ENCODE peak calls at places on chromosomes 2 and 18, in five cellular contexts. J, Y, X, A and O are unnamed samples.

GRCh38 chr2:234334146-234334545 is 162.7 kb downstream of the ARL4C start:
- DNase-seq in J (no peak), Y (no peak), X (no peak), A (peak), O (no peak)

GRCh38 chr2:113755690-113756063 is 765 bp downstream of the SLC35F5 start:
- DNase-seq in J (no peak), Y (no peak), X (no peak), A (no peak), O (no peak)

GRCh38 chr2:238890806-238891666 is 43.2 kb downstream of the TWIST2 start:
- DNase-seq in J (no peak), Y (no peak), X (no peak), A (no peak), O (no peak)

GRCh38 chr2:173772205-173772604 is 193.0 kb downstream of the SP3 start:
- DNase-seq in J (no peak), Y (no peak), X (no peak), A (no peak), O (no peak)

GRCh38 chr2:68877079-68877772 is 6.0 kb upstream of the BMP10 start:
- DNase-seq in J (peak), Y (peak), X (peak), A (no peak), O (no peak)

GRCh38 chr18:49625021-49625691 is 63.3 kb downstream of the LIPG start:
- DNase-seq in J (no peak), Y (no peak), X (no peak), A (no peak), O (no peak)

GRCh38 chr2:230496891-230497290 is 80.9 kb downstream of the SP100 start:
- DNase-seq in J (no peak), Y (no peak), X (no peak), A (no peak), O (no peak)

GRCh38 chr2:68762112-68762511 is 27.5 kb downstream of the ARHGAP25 start:
- DNase-seq in J (no peak), Y (no peak), X (no peak), A (no peak), O (no peak)

GRCh38 chr2:192960945-192961344 is 766.2 kb upstream of the TMEFF2 start:
- DNase-seq in J (no peak), Y (no peak), X (no peak), A (no peak), O (no peak)

GRCh38 chr2:207133862-207134519 is 31.8 kb downstream of the KLF7 start:
- DNase-seq in J (peak), Y (no peak), X (peak), A (peak), O (no peak)

GRCh38 chr2:204454672-204455380 is 90.4 kb upstream of the PARD3B start:
- DNase-seq in J (no peak), Y (no peak), X (no peak), A (no peak), O (no peak)

GRCh38 chr18:44693030-44693784 is 12.5 kb downstream of the SETBP1 start:
- DNase-seq in J (no peak), Y (no peak), X (no peak), A (peak), O (no peak)

GRCh38 chr18:46502444-46502843 is 154.6 kb downstream of the LOXHD1 start:
- DNase-seq in J (no peak), Y (no peak), X (no peak), A (no peak), O (no peak)

GRCh38 chr18:36895606-36896005 is 66.7 kb downstream of the KIAA1328 start:
- DNase-seq in J (no peak), Y (no peak), X (no peak), A (no peak), O (no peak)

GRCh38 chr2:3806730-3807129 is 103.4 kb downstream of the DCDC2C start:
- DNase-seq in J (no peak), Y (no peak), X (no peak), A (no peak), O (no peak)

GRCh38 chr2:62216616-62217015 is 20.7 kb downstream of the B3GNT2 start:
- DNase-seq in J (no peak), Y (no peak), X (peak), A (peak), O (no peak)

GRCh38 chr2:237057893-237058300 is 27.8 kb upstream of the COPS8 start:
- DNase-seq in J (no peak), Y (no peak), X (no peak), A (no peak), O (no peak)

GRCh38 chr18:22643731-22644130 is 226.0 kb upstream of the CTAGE1 start:
- DNase-seq in J (no peak), Y (no peak), X (no peak), A (no peak), O (no peak)

GRCh38 chr2:54456526-54457325 is 599 bp downstream of the SPTBN1 start:
- DNase-seq in J (peak), Y (no peak), X (peak), A (no peak), O (no peak)

GRCh38 chr18:35178260-35178659 is 62.6 kb upstream of the ZNF397 start:
- DNase-seq in J (no peak), Y (no peak), X (no peak), A (peak), O (no peak)

GRCh38 chr2:201918981-201919380 is 112.6 kb downstream of the CDK15 start:
- DNase-seq in J (no peak), Y (no peak), X (no peak), A (no peak), O (no peak)

GRCh38 chr2:31539505-31539904 is 41.2 kb downstream of the SRD5A2 start:
- DNase-seq in J (no peak), Y (no peak), X (no peak), A (no peak), O (no peak)

GRCh38 chr2:206004004-206004693 is 81.8 kb downstream of the INO80D start:
- DNase-seq in J (no peak), Y (no peak), X (no peak), A (no peak), O (no peak)

GRCh38 chr2:159484537-159484936 is 131.8 kb downstream of the BAZ2B start:
- DNase-seq in J (no peak), Y (no peak), X (no peak), A (no peak), O (no peak)

GRCh38 chr2:121059651-121060649 is 225.1 kb downstream of the TFCP2L1 start:
- DNase-seq in J (no peak), Y (no peak), X (no peak), A (no peak), O (no peak)

GRCh38 chr2:128644156-128644555 is 325.5 kb upstream of the HS6ST1 start:
- DNase-seq in J (no peak), Y (peak), X (no peak), A (no peak), O (no peak)

GRCh38 chr2:134431837-134432437 is 178.1 kb downstream of the MGAT5 start:
- DNase-seq in J (no peak), Y (no peak), X (no peak), A (no peak), O (no peak)

DNA sequence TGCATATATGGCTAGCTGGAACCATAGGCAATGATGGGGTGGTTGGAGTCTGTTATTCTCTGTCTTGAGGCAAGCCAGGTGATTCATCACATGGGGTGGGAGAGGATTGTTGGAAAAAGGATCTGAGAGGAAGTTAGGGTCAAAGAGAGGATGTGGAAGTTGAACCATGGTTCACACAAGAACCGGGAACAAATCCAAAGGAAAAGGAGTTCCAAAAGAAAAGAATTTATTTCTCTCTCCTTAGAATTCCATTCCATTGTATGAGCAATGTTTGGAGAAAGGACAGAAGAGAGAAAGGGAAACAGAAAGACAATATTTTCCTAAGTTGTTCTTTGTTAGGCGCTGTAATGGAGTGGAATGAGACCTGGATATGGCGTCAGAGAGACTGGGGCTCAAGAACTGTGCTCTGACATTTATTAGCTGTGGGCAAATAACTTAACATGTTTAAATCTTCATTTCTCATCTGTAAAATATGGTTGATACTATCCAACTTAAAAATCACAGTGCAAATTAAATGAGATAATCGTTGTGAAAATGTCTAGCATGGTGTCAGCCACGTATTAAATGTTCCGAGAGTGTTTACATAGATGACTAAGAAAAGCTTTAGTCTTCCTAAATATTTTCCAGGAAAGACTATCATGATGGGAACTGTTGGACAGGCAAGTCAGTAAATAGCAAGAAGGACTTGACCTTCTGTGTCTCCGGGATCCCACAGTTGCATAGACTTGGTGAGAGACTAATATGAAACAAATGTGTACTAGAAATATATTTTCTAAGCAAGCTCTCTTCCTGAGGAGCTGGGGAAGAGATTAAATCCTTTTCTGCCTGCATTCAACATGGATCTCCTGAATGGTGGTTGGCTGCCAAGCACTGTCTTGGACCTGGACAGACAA is 71.4 kb downstream of the TRIB2 start:
- DNase-seq in J (peak), Y (no peak), X (peak), A (no peak), O (no peak)
- H3K4me3 ChIP-seq in J (no peak), Y (no peak), X (peak), A (no peak), O (no peak)

GRCh38 chr2:27211241-27211942 is 449 bp upstream of the ATRAID start:
- DNase-seq in J (no peak), Y (peak), X (no peak), A (no peak), O (no peak)

GRCh38 chr2:27209621-27210401 is 2.0 kb upstream of the ATRAID start:
- DNase-seq in J (no peak), Y (no peak), X (no peak), A (no peak), O (no peak)

GRCh38 chr2:27205206-27205605 is 6.6 kb upstream of the ATRAID start:
- DNase-seq in J (no peak), Y (no peak), X (no peak), A (no peak), O (no peak)

GRCh38 chr2:27206346-27206745 is 5.5 kb upstream of the ATRAID start:
- DNase-seq in J (no peak), Y (no peak), X (no peak), A (no peak), O (no peak)

DNA sequence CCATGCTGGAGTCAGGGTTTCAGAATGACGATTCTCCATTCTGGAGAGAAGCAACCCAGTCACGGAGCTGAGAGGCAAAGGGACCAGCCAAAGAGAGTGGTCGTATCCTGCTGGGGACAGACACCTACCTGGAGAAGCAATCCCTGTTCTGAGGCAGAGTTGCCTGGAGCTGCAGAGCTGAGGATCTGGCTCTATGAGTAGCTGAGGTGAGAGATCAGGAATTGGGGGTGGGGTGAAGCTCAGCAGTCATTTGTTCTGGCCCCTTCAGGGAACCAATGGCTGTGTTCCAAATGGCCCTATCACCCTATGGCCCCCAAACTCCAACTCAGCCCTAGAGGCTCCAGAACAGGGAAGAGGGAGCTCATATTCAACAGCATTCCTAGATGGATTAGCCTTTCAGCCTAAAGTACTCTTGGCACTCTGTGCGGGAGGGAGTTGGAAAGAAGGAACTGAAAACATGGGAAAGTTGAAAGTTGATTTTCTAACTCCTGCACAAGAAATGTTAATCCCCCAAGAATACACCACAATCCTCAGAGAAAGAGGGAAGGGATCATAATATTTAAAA is 3.3 kb upstream of the ATRAID start:
- DNase-seq in J (no peak), Y (no peak), X (no peak), A (no peak), O (no peak)
- H3K4me3 ChIP-seq in J (no peak), Y (no peak), X (no peak), A (no peak), O (no peak)

GRCh38 chr2:219248845-219249202 is 3.5 kb downstream of the STK16 start:
- DNase-seq in J (no peak), Y (no peak), X (no peak), A (no peak), O (no peak)
- H3K4me3 ChIP-seq in J (peak), Y (peak), X (no peak), A (no peak), O (no peak)

GRCh38 chr18:50878345-50879301 is at the start of gene ME2:
- DNase-seq in J (peak), Y (peak), X (peak), A (no peak), O (peak)
- H3K4me3 ChIP-seq in J (peak), Y (peak), X (peak), A (peak), O (peak)